ENCODE peak calls at places on chromosomes 1 and 21, in six cellular contexts. U, S, W, O, B and R are unnamed samples.

GRCh38 chr1:29820401-29820800 is 584.1 kb downstream of the PTPRU start:
- DNase-seq in W (no peak), B (no peak), U (no peak), O (no peak), S (no peak), R (no peak)

GRCh38 chr1:93842750-93843500 is 36.1 kb downstream of the DNTTIP2 start:
- DNase-seq in B (no peak), S (no peak), W (peak; percentile 17), O (no peak), U (peak; percentile 48), R (no peak)

GRCh38 chr1:25167269-25168192 is 64.8 kb downstream of the SYF2 start:
- DNase-seq in O (no peak), B (no peak), W (no peak), U (no peak), S (no peak), R (no peak)

GRCh38 chr1:197595244-197595904 is 179.9 kb downstream of the DENND1B start:
- DNase-seq in U (no peak), W (no peak), B (no peak), S (no peak), O (no peak), R (no peak)

GRCh38 chr1:98276514-98276913 is 355.7 kb upstream of the DPYD start:
- DNase-seq in B (no peak), U (no peak), O (no peak), S (no peak), W (no peak), R (no peak)

GRCh38 chr1:28248273-28249012 is 10.9 kb upstream of the SESN2 start:
- DNase-seq in W (peak; percentile 71), O (peak; percentile 91), S (peak; percentile 63), U (peak; percentile 67), B (peak; percentile 77), R (peak; percentile 87)

GRCh38 chr1:32426489-32427255 is 32.4 kb upstream of the BSDC1 start:
- DNase-seq in S (no peak), W (no peak), U (no peak), B (no peak), O (no peak), R (no peak)

GRCh38 chr1:151828931-151829330 is 2.7 kb downstream of the RORC start:
- DNase-seq in B (no peak), S (no peak), U (peak; percentile 63), O (peak; percentile 79), W (peak; percentile 55), R (peak; percentile 59)

GRCh38 chr1:202713110-202713509 is 2.9 kb upstream of the SYT2 start:
- DNase-seq in O (no peak), S (no peak), B (no peak), U (no peak), W (no peak), R (peak; percentile 74)

GRCh38 chr1:154258784-154259183 is 13.6 kb upstream of the HAX1 start:
- DNase-seq in O (no peak), S (no peak), U (no peak), W (no peak), B (no peak), R (no peak)

GRCh38 chr21:29190920-29191319 is 60.5 kb downstream of the MAP3K7CL start:
- DNase-seq in U (peak; percentile 59), B (no peak), S (no peak), W (no peak), O (no peak), R (no peak)

GRCh38 chr1:101484896-101485412 is 248.1 kb downstream of the S1PR1 start:
- DNase-seq in B (no peak), O (no peak), S (no peak), U (no peak), W (no peak), R (no peak)

GRCh38 chr1:22039594-22040347 is 12.7 kb upstream of the CDC42 start:
- DNase-seq in O (peak; percentile 45), U (peak; percentile 37), S (no peak), W (no peak), B (peak; percentile 89), R (peak; percentile 65)

GRCh38 chr21:35643176-35643575 is 417.1 kb downstream of the SETD4 start:
- DNase-seq in O (no peak), B (no peak), W (no peak), S (no peak), U (peak; percentile 37), R (no peak)

GRCh38 chr1:72547412-72547811 is 265.1 kb upstream of the NEGR1 start:
- DNase-seq in B (no peak), W (no peak), O (no peak), S (no peak), U (no peak), R (no peak)

GRCh38 chr1:22709227-22709626 is 1.4 kb upstream of the EPHB2 start:
- DNase-seq in B (no peak), S (no peak), U (no peak), W (no peak), O (no peak), R (peak; percentile 37)

GRCh38 chr1:96361961-96362360 is 359.6 kb upstream of the PTBP2 start:
- DNase-seq in W (no peak), U (no peak), B (no peak), S (no peak), O (no peak), R (no peak)

GRCh38 chr1:235327559-235328270 is at the start of gene ARID4B:
- DNase-seq in O (no peak), S (peak; percentile 63), B (peak; percentile 67), W (peak; percentile 41), U (peak; percentile 95), R (no peak)

GRCh38 chr1:207035877-207036558 is 3.5 kb upstream of the C1orf116 start:
- DNase-seq in U (no peak), S (no peak), O (no peak), W (no peak), B (no peak), R (no peak)

GRCh38 chr1:211632117-211632807 is 43.2 kb downstream of the NEK2 start:
- DNase-seq in O (peak; percentile 79), U (no peak), B (no peak), W (no peak), S (no peak), R (peak; percentile 49)

GRCh38 chr1:78790174-78790573 is 140.5 kb downstream of the IFI44 start:
- DNase-seq in W (no peak), S (no peak), B (no peak), U (no peak), O (no peak), R (no peak)

GRCh38 chr1:58802640-58803476 is 19.0 kb upstream of the JUN start:
- DNase-seq in B (no peak), W (no peak), S (no peak), O (peak; percentile 59), U (no peak), R (no peak)

GRCh38 chr1:159187647-159188374 is 16.4 kb downstream of the CADM3 start:
- DNase-seq in W (no peak), O (no peak), B (no peak), S (no peak), U (no peak), R (no peak)

GRCh38 chr1:11918779-11919519 is 7.3 kb downstream of the KIAA2013 start:
- DNase-seq in W (peak; percentile 80), U (peak; percentile 87), O (peak; percentile 84), S (no peak), B (no peak), R (peak; percentile 65)

GRCh38 chr1:217090073-217090911 is 367.1 kb upstream of the ESRRG start:
- DNase-seq in U (no peak), S (no peak), W (no peak), B (no peak), O (peak; percentile 23), R (no peak)